ENCODE peak calls at places on chromosomes 16 and 17, in five cellular contexts. One of them, this sample, is unnamed.

GRCh38 chr16:30184430-30185140 is 1.2 kb downstream of the CORO1A start:
- DNase-seq in breast epithelium: no peak
- DNase-seq in naive thymus-derived CD4-positive, alpha-beta T cell: no peak
- DNase-seq in mesenchymal stem cell: no peak
- DNase-seq in stimulated activated CD8-positive, alpha-beta memory T cell treated with anti-CD3 and anti-CD28 coated beads, Interleukin-7, amount 100 ng/mL, for 4 hours: no peak
- DNase-seq in this sample: no peak

GRCh38 chr17:60577147-60577925 is 22.7 kb upstream of the PPM1D start:
- DNase-seq in breast epithelium: no peak
- DNase-seq in naive thymus-derived CD4-positive, alpha-beta T cell: no peak
- DNase-seq in mesenchymal stem cell: peak
- DNase-seq in stimulated activated CD8-positive, alpha-beta memory T cell treated with anti-CD3 and anti-CD28 coated beads, Interleukin-7, amount 100 ng/mL, for 4 hours: no peak
- DNase-seq in this sample: no peak

GRCh38 chr17:69608808-69609494 is 194.5 kb downstream of the MAP2K6 start:
- DNase-seq in breast epithelium: peak
- DNase-seq in naive thymus-derived CD4-positive, alpha-beta T cell: no peak
- DNase-seq in mesenchymal stem cell: peak
- DNase-seq in stimulated activated CD8-positive, alpha-beta memory T cell treated with anti-CD3 and anti-CD28 coated beads, Interleukin-7, amount 100 ng/mL, for 4 hours: no peak
- DNase-seq in this sample: no peak

GRCh38 chr16:4767872-4768548 is 1.0 kb upstream of the ZNF500 start:
- DNase-seq in breast epithelium: peak
- DNase-seq in naive thymus-derived CD4-positive, alpha-beta T cell: no peak
- DNase-seq in mesenchymal stem cell: peak
- DNase-seq in stimulated activated CD8-positive, alpha-beta memory T cell treated with anti-CD3 and anti-CD28 coated beads, Interleukin-7, amount 100 ng/mL, for 4 hours: no peak
- DNase-seq in this sample: no peak

GRCh38 chr16:81937305-81938038 is 73.8 kb downstream of the SDR42E1 start:
- DNase-seq in breast epithelium: no peak
- DNase-seq in naive thymus-derived CD4-positive, alpha-beta T cell: no peak
- DNase-seq in mesenchymal stem cell: no peak
- DNase-seq in stimulated activated CD8-positive, alpha-beta memory T cell treated with anti-CD3 and anti-CD28 coated beads, Interleukin-7, amount 100 ng/mL, for 4 hours: no peak
- DNase-seq in this sample: no peak

GRCh38 chr17:37422971-37423625 is 16.4 kb downstream of the TADA2A start:
- DNase-seq in breast epithelium: no peak
- DNase-seq in naive thymus-derived CD4-positive, alpha-beta T cell: no peak
- DNase-seq in mesenchymal stem cell: no peak
- DNase-seq in stimulated activated CD8-positive, alpha-beta memory T cell treated with anti-CD3 and anti-CD28 coated beads, Interleukin-7, amount 100 ng/mL, for 4 hours: no peak
- DNase-seq in this sample: no peak

GRCh38 chr16:89749637-89750036 is 28.3 kb downstream of the ZNF276 start:
- DNase-seq in breast epithelium: no peak
- DNase-seq in naive thymus-derived CD4-positive, alpha-beta T cell: no peak
- DNase-seq in mesenchymal stem cell: no peak
- DNase-seq in stimulated activated CD8-positive, alpha-beta memory T cell treated with anti-CD3 and anti-CD28 coated beads, Interleukin-7, amount 100 ng/mL, for 4 hours: no peak
- DNase-seq in this sample: peak

GRCh38 chr17:57595942-57596695 is 149.0 kb downstream of the CCDC182 start:
- DNase-seq in breast epithelium: no peak
- DNase-seq in naive thymus-derived CD4-positive, alpha-beta T cell: no peak
- DNase-seq in mesenchymal stem cell: no peak
- DNase-seq in stimulated activated CD8-positive, alpha-beta memory T cell treated with anti-CD3 and anti-CD28 coated beads, Interleukin-7, amount 100 ng/mL, for 4 hours: no peak
- DNase-seq in this sample: no peak

GRCh38 chr16:11402051-11402744 is 56.9 kb downstream of the RMI2 start:
- DNase-seq in breast epithelium: no peak
- DNase-seq in naive thymus-derived CD4-positive, alpha-beta T cell: no peak
- DNase-seq in mesenchymal stem cell: no peak
- DNase-seq in stimulated activated CD8-positive, alpha-beta memory T cell treated with anti-CD3 and anti-CD28 coated beads, Interleukin-7, amount 100 ng/mL, for 4 hours: no peak
- DNase-seq in this sample: no peak

GRCh38 chr17:2418572-2418971 is 17.7 kb upstream of the MNT start:
- DNase-seq in breast epithelium: no peak
- DNase-seq in naive thymus-derived CD4-positive, alpha-beta T cell: no peak
- DNase-seq in mesenchymal stem cell: peak
- DNase-seq in stimulated activated CD8-positive, alpha-beta memory T cell treated with anti-CD3 and anti-CD28 coated beads, Interleukin-7, amount 100 ng/mL, for 4 hours: no peak
- DNase-seq in this sample: no peak

GRCh38 chr17:29566473-29567361 is at the start of gene ABHD15:
- DNase-seq in breast epithelium: no peak
- DNase-seq in naive thymus-derived CD4-positive, alpha-beta T cell: no peak
- DNase-seq in mesenchymal stem cell: peak
- DNase-seq in stimulated activated CD8-positive, alpha-beta memory T cell treated with anti-CD3 and anti-CD28 coated beads, Interleukin-7, amount 100 ng/mL, for 4 hours: no peak
- DNase-seq in this sample: peak

GRCh38 chr17:69607162-69607834 is 192.8 kb downstream of the MAP2K6 start:
- DNase-seq in breast epithelium: peak
- DNase-seq in naive thymus-derived CD4-positive, alpha-beta T cell: no peak
- DNase-seq in mesenchymal stem cell: peak
- DNase-seq in stimulated activated CD8-positive, alpha-beta memory T cell treated with anti-CD3 and anti-CD28 coated beads, Interleukin-7, amount 100 ng/mL, for 4 hours: no peak
- DNase-seq in this sample: peak

GRCh38 chr16:8935989-8936388 is 27.7 kb downstream of the USP7 start:
- DNase-seq in breast epithelium: no peak
- DNase-seq in naive thymus-derived CD4-positive, alpha-beta T cell: no peak
- DNase-seq in mesenchymal stem cell: no peak
- DNase-seq in stimulated activated CD8-positive, alpha-beta memory T cell treated with anti-CD3 and anti-CD28 coated beads, Interleukin-7, amount 100 ng/mL, for 4 hours: no peak
- DNase-seq in this sample: peak

GRCh38 chr17:8143581-8144400 is 8.4 kb downstream of the PER1 start:
- DNase-seq in breast epithelium: peak
- DNase-seq in naive thymus-derived CD4-positive, alpha-beta T cell: peak
- DNase-seq in mesenchymal stem cell: no peak
- DNase-seq in stimulated activated CD8-positive, alpha-beta memory T cell treated with anti-CD3 and anti-CD28 coated beads, Interleukin-7, amount 100 ng/mL, for 4 hours: no peak
- DNase-seq in this sample: peak

GRCh38 chr17:58351710-58352017 is 337 bp downstream of the SUPT4H1 start:
- DNase-seq in breast epithelium: no peak
- DNase-seq in naive thymus-derived CD4-positive, alpha-beta T cell: no peak
- DNase-seq in mesenchymal stem cell: no peak
- DNase-seq in stimulated activated CD8-positive, alpha-beta memory T cell treated with anti-CD3 and anti-CD28 coated beads, Interleukin-7, amount 100 ng/mL, for 4 hours: no peak
- DNase-seq in this sample: no peak

GRCh38 chr16:84045001-84045817 is 2.6 kb upstream of the SLC38A8 start:
- DNase-seq in breast epithelium: no peak
- DNase-seq in naive thymus-derived CD4-positive, alpha-beta T cell: no peak
- DNase-seq in mesenchymal stem cell: no peak
- DNase-seq in stimulated activated CD8-positive, alpha-beta memory T cell treated with anti-CD3 and anti-CD28 coated beads, Interleukin-7, amount 100 ng/mL, for 4 hours: no peak
- DNase-seq in this sample: no peak

GRCh38 chr17:74457146-74457819 is 9.2 kb upstream of the CD300A start:
- DNase-seq in breast epithelium: peak
- DNase-seq in naive thymus-derived CD4-positive, alpha-beta T cell: peak
- DNase-seq in mesenchymal stem cell: peak
- DNase-seq in stimulated activated CD8-positive, alpha-beta memory T cell treated with anti-CD3 and anti-CD28 coated beads, Interleukin-7, amount 100 ng/mL, for 4 hours: peak
- DNase-seq in this sample: peak

GRCh38 chr17:81909231-81909630 is 2.0 kb downstream of the PCYT2 start:
- DNase-seq in breast epithelium: no peak
- DNase-seq in naive thymus-derived CD4-positive, alpha-beta T cell: no peak
- DNase-seq in mesenchymal stem cell: no peak
- DNase-seq in stimulated activated CD8-positive, alpha-beta memory T cell treated with anti-CD3 and anti-CD28 coated beads, Interleukin-7, amount 100 ng/mL, for 4 hours: no peak
- DNase-seq in this sample: no peak

GRCh38 chr16:87662254-87663204 is 60.2 kb downstream of the JPH3 start:
- DNase-seq in breast epithelium: no peak
- DNase-seq in naive thymus-derived CD4-positive, alpha-beta T cell: no peak
- DNase-seq in mesenchymal stem cell: no peak
- DNase-seq in stimulated activated CD8-positive, alpha-beta memory T cell treated with anti-CD3 and anti-CD28 coated beads, Interleukin-7, amount 100 ng/mL, for 4 hours: no peak
- DNase-seq in this sample: no peak

GRCh38 chr16:30934827-30935557 is 11.6 kb downstream of the FBXL19 start:
- DNase-seq in breast epithelium: no peak
- DNase-seq in naive thymus-derived CD4-positive, alpha-beta T cell: no peak
- DNase-seq in mesenchymal stem cell: peak
- DNase-seq in stimulated activated CD8-positive, alpha-beta memory T cell treated with anti-CD3 and anti-CD28 coated beads, Interleukin-7, amount 100 ng/mL, for 4 hours: no peak
- DNase-seq in this sample: no peak

GRCh38 chr16:22370038-22370541 is 4.3 kb downstream of the CDR2 start:
- DNase-seq in breast epithelium: no peak
- DNase-seq in naive thymus-derived CD4-positive, alpha-beta T cell: no peak
- DNase-seq in mesenchymal stem cell: peak
- DNase-seq in stimulated activated CD8-positive, alpha-beta memory T cell treated with anti-CD3 and anti-CD28 coated beads, Interleukin-7, amount 100 ng/mL, for 4 hours: no peak
- DNase-seq in this sample: no peak

GRCh38 chr17:2893422-2893914 is 97.2 kb downstream of the RAP1GAP2 start:
- DNase-seq in breast epithelium: no peak
- DNase-seq in naive thymus-derived CD4-positive, alpha-beta T cell: no peak
- DNase-seq in mesenchymal stem cell: no peak
- DNase-seq in stimulated activated CD8-positive, alpha-beta memory T cell treated with anti-CD3 and anti-CD28 coated beads, Interleukin-7, amount 100 ng/mL, for 4 hours: no peak
- DNase-seq in this sample: no peak

This sample was measured in naive B cell.